ENCODE peak calls at places on chromosomes 12 and 14, in six cellular contexts. U is fibroblast of villous mesenchyme; F is WERI-Rb-1; C is PC-3; B is GM13976; R is CD4-positive, alpha-beta T cell. G is an unnamed sample.

GRCh38 chr14:103021817-103022668 is 35.3 kb downstream of the CDC42BPB start:
- DNase-seq in F (no peak), B (no peak), R (no peak), U (peak; percentile 53), C (no peak), G (no peak)

GRCh38 chr12:116164976-116165425 is 112.5 kb downstream of the MED13L start:
- DNase-seq in C (peak; percentile 89), B (no peak), F (no peak), U (peak; percentile 51), R (no peak), G (no peak)

GRCh38 chr12:121802843-121803698 is 738 bp upstream of the SETD1B start:
- DNase-seq in U (peak; percentile 98), F (peak; percentile 90), B (peak; percentile 90), C (peak; percentile 93), R (peak; percentile 88), G (peak; percentile 78)

GRCh38 chr14:99196310-99196650 is 75.7 kb downstream of the BCL11B start:
- DNase-seq in B (no peak), U (no peak), R (no peak), C (no peak), F (no peak), G (no peak)

GRCh38 chr14:105092124-105092911 is 27.1 kb upstream of the GPR132 start:
- DNase-seq in R (peak; percentile 33), C (peak; percentile 38), F (peak; percentile 83), U (peak; percentile 54), B (peak; percentile 29), G (no peak)

GRCh38 chr12:113479578-113480335 is 8.1 kb upstream of the LHX5 start:
- DNase-seq in F (no peak), U (peak; percentile 30), R (peak; percentile 46), B (peak; percentile 69), C (no peak), G (peak; percentile 81)

GRCh38 chr12:50387487-50387886 is 8.9 kb downstream of the FAM186A start:
- DNase-seq in F (no peak), B (no peak), R (no peak), C (no peak), U (peak; percentile 89), G (no peak)

GRCh38 chr12:62832528-62832927 is 102.4 kb downstream of the PPM1H start:
- DNase-seq in C (no peak), R (no peak), F (no peak), U (no peak), B (no peak), G (no peak)

GRCh38 chr14:91283666-91284065 is 39.2 kb upstream of the GPR68 start:
- DNase-seq in B (no peak), R (no peak), F (no peak), C (peak; percentile 30), U (no peak), G (no peak)

DNA sequence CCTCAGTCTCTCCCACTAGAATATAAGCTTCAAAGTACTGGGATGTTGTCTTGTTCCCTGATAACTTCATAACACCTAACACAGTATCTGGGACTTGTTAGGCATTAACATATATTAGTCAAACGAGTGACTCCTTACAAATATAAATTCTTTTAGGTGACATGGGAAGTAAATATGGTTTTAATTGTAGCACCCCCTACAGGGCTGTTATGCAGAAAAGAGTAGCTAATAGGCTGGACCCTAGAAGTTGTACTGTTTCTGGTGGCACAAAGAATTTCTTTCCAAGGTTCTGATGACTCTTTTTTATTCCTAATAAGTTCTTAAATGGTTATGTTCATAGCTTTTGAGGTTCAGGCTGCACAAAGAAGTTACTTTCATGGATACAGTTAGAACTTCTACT is 29.8 kb downstream of the GPATCH2L start:
- DNase-seq in R (no peak), B (no peak), F (no peak), U (peak; percentile 9), C (peak; percentile 19), G (no peak)
- TF ChIP-seq CTCF in R (no peak), B (no peak), F (no peak), U (peak; percentile 33), C (peak; percentile 67), G (peak; percentile 14)

DNA sequence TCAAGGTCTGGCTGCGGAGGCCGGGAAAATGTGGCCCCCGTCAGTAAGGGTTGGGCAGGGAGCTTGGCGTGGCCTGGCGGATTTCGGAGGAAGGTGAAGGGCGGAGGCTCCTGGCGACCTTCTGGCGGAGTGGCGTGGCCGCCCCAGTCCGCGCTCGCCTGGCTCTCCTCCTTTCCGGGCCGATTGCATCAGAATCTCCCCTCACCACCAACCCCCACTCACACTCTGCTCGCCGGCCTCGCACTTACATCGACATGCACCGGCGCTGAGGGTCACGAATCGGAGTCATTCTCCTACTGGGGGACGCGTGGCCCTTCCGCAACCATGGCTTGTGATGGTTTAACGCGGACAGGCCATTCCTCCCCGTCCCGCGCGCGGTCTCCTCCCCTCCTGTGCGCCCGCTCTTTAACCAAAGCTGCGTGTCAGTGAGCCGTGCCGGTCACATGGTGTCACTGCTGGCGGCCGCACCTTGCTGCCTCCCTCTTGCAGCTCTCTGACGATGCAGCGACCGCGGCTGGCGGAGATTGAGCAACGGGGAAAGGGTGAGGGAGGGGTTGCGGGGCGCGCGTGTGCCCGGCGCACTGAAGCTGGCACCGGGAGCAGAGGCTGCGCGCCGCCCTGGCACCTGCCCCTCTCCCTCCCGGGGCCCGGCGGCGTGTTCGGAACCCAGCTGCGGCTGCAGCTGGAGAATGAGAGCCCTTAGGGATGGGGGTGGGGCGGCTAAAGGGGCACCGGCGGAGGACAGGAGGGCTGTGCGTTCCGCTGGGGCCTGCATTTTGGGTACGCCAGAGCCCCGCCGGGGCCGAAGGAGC is at the start of gene SLC38A1:
- DNase-seq in U (peak; percentile 78), C (peak; percentile 91), F (peak; percentile 89), B (peak; percentile 87), R (peak; percentile 89), G (peak; percentile 72)
- TF ChIP-seq CTCF in U (no peak), C (no peak), F (no peak), B (peak; percentile 6), R (no peak), G (no peak)

DNA sequence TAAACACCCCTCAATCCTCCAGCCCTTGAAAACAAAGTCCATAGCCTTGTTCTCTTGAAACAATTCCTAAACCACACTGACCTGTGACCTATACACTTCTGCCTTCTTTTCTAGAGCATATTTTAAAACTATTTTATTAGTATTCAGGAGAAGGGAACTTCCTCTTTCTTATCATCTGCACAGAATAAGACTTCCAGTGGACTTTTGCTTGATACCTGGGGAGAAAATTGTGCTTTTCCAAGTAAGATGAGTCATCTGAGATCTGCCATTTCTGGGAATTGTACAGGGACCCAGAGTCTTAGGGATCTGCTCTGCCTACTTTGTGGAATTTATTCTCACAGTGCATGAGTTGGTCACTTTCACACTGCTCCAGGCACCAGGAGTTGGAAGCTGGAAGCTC is 10.5 kb upstream of the WNT5B start:
- DNase-seq in C (no peak), B (no peak), F (no peak), U (no peak), R (no peak), G (no peak)
- TF ChIP-seq CTCF in C (no peak), B (no peak), F (no peak), U (no peak), R (no peak), G (no peak)

DNA sequence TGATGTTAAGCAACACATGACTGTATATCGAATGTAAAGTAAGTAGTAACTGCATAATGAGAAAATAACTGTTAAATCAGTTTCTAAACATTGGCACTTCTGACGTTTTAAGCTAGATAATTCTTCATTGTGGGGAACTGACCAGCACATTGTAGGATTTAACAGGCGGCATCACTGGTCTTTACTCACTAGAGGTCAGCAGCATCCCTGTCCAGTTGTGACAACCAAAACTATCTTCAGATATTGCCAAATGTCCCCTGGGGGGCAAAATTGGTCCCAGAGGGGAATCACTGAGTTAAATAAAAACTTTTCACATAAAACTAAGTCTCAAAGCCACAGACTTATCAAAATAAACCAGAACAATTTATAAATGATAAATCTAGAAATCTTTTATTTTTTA is 65.3 kb downstream of the BLTP3B start:
- DNase-seq in R (no peak), B (no peak), C (peak; percentile 10), F (no peak), U (peak; percentile 3), G (no peak)
- TF ChIP-seq CTCF in R (no peak), B (no peak), C (peak; percentile 48), F (peak; percentile 29), U (peak; percentile 35), G (no peak)

GRCh38 chr12:3207858-3208257 is 130.7 kb downstream of the TSPAN9 start:
- DNase-seq in U (no peak), R (no peak), B (no peak), F (peak; percentile 79), C (no peak), G (no peak)
- TF ChIP-seq CTCF in U (peak; percentile 35), R (no peak), B (no peak), F (peak; percentile 74), C (peak; percentile 50), G (peak; percentile 58)

GRCh38 chr14:57883061-57883460 is 17.2 kb upstream of the SLC35F4 start:
- DNase-seq in R (no peak), B (no peak), F (no peak), C (no peak), U (no peak), G (no peak)

GRCh38 chr14:57879516-57879915 is 13.6 kb upstream of the SLC35F4 start:
- DNase-seq in F (no peak), U (no peak), B (no peak), R (no peak), C (no peak), G (no peak)

GRCh38 chr14:57889245-57889644 is 23.4 kb upstream of the SLC35F4 start:
- DNase-seq in U (no peak), R (no peak), B (no peak), F (no peak), C (peak; percentile 94), G (no peak)

GRCh38 chr14:57884175-57884574 is 18.3 kb upstream of the SLC35F4 start:
- DNase-seq in C (peak; percentile 61), R (no peak), F (no peak), B (no peak), U (no peak), G (no peak)
- TF ChIP-seq CTCF in C (peak; percentile 86), R (no peak), F (no peak), B (no peak), U (peak; percentile 4), G (peak; percentile 26)